ENCODE peak calls at places on chromosomes 13 and 19, in nine cellular contexts. D, B, P, F, V, C, Z, S and A are unnamed samples.

GRCh38 chr19:39631626-39632025 is 24.1 kb upstream of the LGALS16 start:
- DNase-seq in S (no peak), Z (no peak), V (no peak), D (no peak), P (no peak), F (no peak), C (no peak), B (no peak), A (no peak)

GRCh38 chr13:31201341-31202024 is 1.7 kb downstream of the B3GLCT start:
- DNase-seq in S (peak; percentile 47), F (peak; percentile 88), V (peak; percentile 59), C (peak; percentile 50), D (no peak), B (no peak), P (peak; percentile 95), Z (no peak), A (no peak)

GRCh38 chr19:41703602-41704293 is 4.7 kb upstream of the CEACAM5 start:
- DNase-seq in F (no peak), D (no peak), Z (no peak), V (no peak), B (no peak), S (no peak), P (no peak), C (no peak), A (no peak)

GRCh38 chr19:40601061-40601973 is at the start of gene LTBP4:
- DNase-seq in S (peak; percentile 52), D (peak; percentile 14), F (peak; percentile 75), Z (no peak), V (no peak), B (no peak), P (peak; percentile 88), C (no peak), A (no peak)

GRCh38 chr13:31067416-31068118 is 94.1 kb downstream of the HSPH1 start:
- DNase-seq in C (peak; percentile 51), V (peak; percentile 78), S (peak; percentile 48), F (peak; percentile 87), D (no peak), B (no peak), Z (no peak), P (peak; percentile 93), A (no peak)

GRCh38 chr13:114107686-114108081 is 24.7 kb downstream of the RASA3 start:
- DNase-seq in D (no peak), S (peak; percentile 92), V (peak; percentile 91), P (peak; percentile 98), Z (no peak), B (no peak), C (no peak), F (peak; percentile 86), A (no peak)

GRCh38 chr13:76516013-76516412 is 370.2 kb downstream of the KCTD12 start:
- DNase-seq in P (peak; percentile 73), V (peak; percentile 92), Z (no peak), D (no peak), S (peak; percentile 90), F (peak; percentile 70), B (no peak), C (peak; percentile 61), A (no peak)

GRCh38 chr13:99468971-99469545 is 32.2 kb upstream of the TM9SF2 start:
- DNase-seq in C (no peak), B (no peak), Z (peak; percentile 29), S (no peak), V (no peak), F (peak; percentile 16), D (no peak), P (no peak), A (no peak)

GRCh38 chr19:56538761-56539263 is at the start of gene ZFP28:
- DNase-seq in C (no peak), F (no peak), V (no peak), Z (no peak), B (no peak), D (no peak), P (peak; percentile 79), S (no peak), A (peak; percentile 13)

GRCh38 chr13:85236431-85236830 is 562.8 kb downstream of the SLITRK6 start:
- DNase-seq in D (no peak), Z (no peak), V (peak; percentile 54), S (peak; percentile 66), C (peak; percentile 91), P (no peak), B (no peak), F (no peak), A (peak; percentile 26)

GRCh38 chr19:13022859-13023636 is 27.8 kb downstream of the NFIX start:
- DNase-seq in C (peak; percentile 94), D (peak; percentile 73), S (peak; percentile 98), V (peak; percentile 95), P (peak; percentile 98), F (peak; percentile 96), Z (no peak), B (no peak), A (peak; percentile 77)

GRCh38 chr19:12896460-12896859 is 5.5 kb downstream of the GCDH start:
- DNase-seq in P (peak; percentile 26), V (no peak), Z (no peak), C (no peak), B (no peak), F (no peak), S (no peak), D (no peak), A (no peak)

GRCh38 chr19:30799854-30800755 is 427.9 kb downstream of the ZNF536 start:
- DNase-seq in V (no peak), D (peak; percentile 15), S (no peak), B (peak; percentile 27), C (no peak), F (peak; percentile 59), P (no peak), Z (peak; percentile 50), A (no peak)

GRCh38 chr19:19636573-19636972 is 6.9 kb downstream of the GMIP start:
- DNase-seq in C (no peak), Z (no peak), V (no peak), P (no peak), S (no peak), B (no peak), F (no peak), D (no peak), A (no peak)

GRCh38 chr19:4326837-4327251 is 11.8 kb downstream of the STAP2 start:
- DNase-seq in P (no peak), C (no peak), S (no peak), V (no peak), B (no peak), D (no peak), Z (peak; percentile 64), F (no peak), A (no peak)

GRCh38 chr13:48979892-48980291 is 4.2 kb downstream of the FNDC3A start:
- DNase-seq in C (no peak), B (no peak), F (no peak), S (no peak), V (no peak), P (no peak), D (peak; percentile 57), Z (no peak), A (no peak)

DNA sequence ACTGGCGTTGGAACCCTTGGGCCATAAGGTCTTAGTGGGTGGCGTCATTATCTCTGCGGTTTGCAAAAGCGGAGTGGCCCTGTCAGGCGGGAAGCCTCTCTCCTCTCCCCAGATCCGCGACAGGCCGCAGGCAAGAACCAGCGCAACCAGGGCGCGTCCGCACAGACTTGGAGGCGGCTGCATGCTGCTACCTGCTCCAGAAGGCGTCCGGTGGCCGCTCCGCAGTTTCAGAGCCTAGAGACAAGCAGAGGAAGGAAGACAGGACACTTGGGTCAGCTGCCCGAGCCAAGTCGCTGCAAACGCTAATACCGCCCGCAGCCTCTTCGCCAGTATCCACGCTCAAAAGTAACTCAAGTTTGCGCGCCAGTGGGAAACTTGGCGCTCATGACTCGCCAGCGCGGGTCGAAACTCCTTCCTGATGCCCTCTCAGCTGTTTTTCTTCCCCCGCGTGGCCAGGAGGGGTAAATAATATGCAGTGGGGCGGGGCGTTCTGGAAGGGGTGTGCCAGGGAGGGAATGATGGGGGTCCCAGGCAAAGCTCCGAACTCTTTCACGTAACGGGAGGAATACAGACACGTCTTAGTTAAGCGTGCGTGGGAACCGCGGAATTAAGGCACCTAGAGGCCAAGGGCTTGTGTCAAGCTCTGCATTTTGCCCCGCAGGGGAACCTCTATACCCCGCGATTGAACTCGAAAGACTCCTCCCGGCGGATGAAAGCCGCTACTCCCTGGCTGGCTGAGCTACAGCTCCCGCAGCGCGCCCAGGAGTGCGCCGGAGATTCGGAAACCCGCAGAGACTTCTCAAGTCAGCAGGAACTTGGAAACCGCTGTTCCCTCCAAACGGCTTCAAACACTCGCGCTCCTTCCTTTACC is at the start of gene EDNRB:
- DNase-seq in Z (peak; percentile 26), V (peak; percentile 17), F (peak; percentile 62), C (no peak), B (peak; percentile 29), D (no peak), S (peak; percentile 39), P (peak; percentile 38), A (no peak)
- H3K4me2 ChIP-seq in Z (peak within 1 kb of the TSS; percentile 92), V (peak within 1 kb of the TSS; percentile 88), F (peak within 1 kb of the TSS; percentile 99), C (no peak within 1 kb of the TSS), B (peak within 1 kb of the TSS; percentile 93), D (no peak within 1 kb of the TSS), S (peak within 1 kb of the TSS; percentile 88), P (peak within 1 kb of the TSS; percentile 55), A (peak within 1 kb of the TSS; percentile 96)

GRCh38 chr19:5973376-5973775 is 4.6 kb downstream of the RANBP3 start:
- DNase-seq in P (peak; percentile 21), C (no peak), D (no peak), B (no peak), F (no peak), S (no peak), Z (no peak), V (no peak), A (no peak)
- H3K27me3 ChIP-seq in P (no peaks in the 10 kb centered on the region), C (no peaks in the 10 kb centered on the region), D (no peaks in the 10 kb centered on the region), B (no peaks in the 10 kb centered on the region), F (no peaks in the 10 kb centered on the region), S (no peaks in the 10 kb centered on the region), Z (no peaks in the 10 kb centered on the region), V (no peaks in the 10 kb centered on the region), A (no peaks in the 10 kb centered on the region)

DNA sequence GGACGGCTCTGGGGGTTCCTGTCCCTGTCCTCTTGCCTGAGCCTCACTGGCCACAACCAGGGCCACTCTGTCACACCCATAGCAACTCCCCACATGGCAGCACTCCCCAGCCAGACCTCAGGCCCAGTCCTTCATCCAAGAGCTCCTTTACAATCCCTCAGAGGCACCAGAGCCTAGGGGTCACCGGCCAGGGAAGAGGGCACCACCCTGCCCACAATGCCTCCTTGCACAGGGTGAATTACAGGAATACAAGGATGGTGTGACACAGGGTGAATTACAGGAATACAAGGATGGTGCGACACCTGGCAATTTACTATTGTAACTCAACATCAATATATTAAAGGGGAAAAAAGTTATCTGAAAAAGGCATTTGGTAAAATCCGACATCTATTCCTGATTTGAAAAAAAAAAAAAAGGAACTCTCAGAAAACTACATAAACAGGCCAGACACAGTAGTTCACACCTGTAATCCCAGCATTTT is 16.5 kb downstream of the MIER2 start:
- DNase-seq in V (no peak), Z (no peak), F (peak; percentile 30), C (no peak), B (no peak), D (no peak), S (no peak), P (peak; percentile 46), A (no peak)
- H3K36me3 ChIP-seq in V (peaks cover 78% of the 10 kb centered on the region), Z (peaks cover 87% of the 10 kb centered on the region), F (peaks cover 50% of the 10 kb centered on the region), C (no peaks in the 10 kb centered on the region), B (peaks cover 31% of the 10 kb centered on the region), D (no peaks in the 10 kb centered on the region), S (peaks cover 45% of the 10 kb centered on the region), P (peaks cover 85% of the 10 kb centered on the region), A (peaks cover 40% of the 10 kb centered on the region)

GRCh38 chr13:107461751-107462150 is 753.6 kb downstream of the LIG4 start:
- DNase-seq in F (no peak), P (peak; percentile 84), S (peak; percentile 81), C (no peak), V (peak; percentile 66), B (no peak), D (no peak), Z (no peak), A (no peak)
- H3K4me2 ChIP-seq in F (peak overlapping the region; percentile 8), P (peak overlapping the region; percentile 41), S (no peak overlapping the region), C (no peak overlapping the region), V (peak overlapping the region; percentile 72), B (no peak overlapping the region), D (no peak overlapping the region), Z (no peak overlapping the region), A (no peak overlapping the region)

GRCh38 chr13:69935043-69935442 is 172.6 kb upstream of the ATXN8OS start:
- DNase-seq in S (no peak), C (peak; percentile 44), Z (no peak), D (peak; percentile 61), F (no peak), B (no peak), P (no peak), V (no peak), A (no peak)
- H3K27me3 ChIP-seq in S (no peaks in the 10 kb centered on the region), C (no peaks in the 10 kb centered on the region), Z (no peaks in the 10 kb centered on the region), D (no peaks in the 10 kb centered on the region), F (no peaks in the 10 kb centered on the region), B (no peaks in the 10 kb centered on the region), P (no peaks in the 10 kb centered on the region), V (no peaks in the 10 kb centered on the region), A (no peaks in the 10 kb centered on the region)